ENCODE peak calls at places on chromosomes 2 and 18, in eight cellular contexts. C is cerebellar cortex; F is foreskin melanocyte; D is NCI-H774; P is dermis blood vessel endothelial cell; Y is stimulated activated naive B cell treated with anti-CD40 and anti-IgM and Interleukin-4, amounts not matched to agents 10 μg/mL and 1 μg/mL and 100 μg/mL, for 72 hours; H is T1000; X is NCI-H1105. U is an unnamed sample.

GRCh38 chr2:113116100-113116958 is 11.1 kb upstream of the IL1RN start:
- DNase-seq in C (no peak), F (no peak), D (no peak), P (no peak), Y (peak), H (no peak), X (no peak), U (no peak)

GRCh38 chr18:58911766-58912165 is 47.1 kb downstream of the ZNF532 start:
- DNase-seq in C (no peak), F (no peak), D (no peak), P (peak), Y (no peak), H (no peak), X (no peak), U (no peak)

GRCh38 chr2:156215656-156216055 is 116.9 kb downstream of the NR4A2 start:
- DNase-seq in C (no peak), F (no peak), D (no peak), P (no peak), Y (no peak), H (no peak), X (no peak), U (no peak)

GRCh38 chr2:64168756-64169155 is 24.5 kb upstream of the PELI1 start:
- DNase-seq in C (no peak), F (no peak), D (no peak), P (no peak), Y (no peak), H (no peak), X (no peak), U (no peak)

GRCh38 chr18:67876866-67877265 is 360.3 kb upstream of the DSEL start:
- DNase-seq in C (peak), F (no peak), D (no peak), P (no peak), Y (no peak), H (no peak), X (no peak), U (no peak)

GRCh38 chr2:133660511-133660910 is 92.2 kb upstream of the NCKAP5 start:
- DNase-seq in C (no peak), F (no peak), D (no peak), P (no peak), Y (no peak), H (no peak), X (no peak), U (no peak)

GRCh38 chr18:11963991-11964484 is 17.3 kb upstream of the IMPA2 start:
- DNase-seq in C (no peak), F (no peak), D (no peak), P (no peak), Y (no peak), H (no peak), X (no peak), U (no peak)

GRCh38 chr18:56468379-56468778 is 170.0 kb downstream of the TXNL1 start:
- DNase-seq in C (no peak), F (no peak), D (no peak), P (no peak), Y (no peak), H (no peak), X (no peak), U (no peak)

GRCh38 chr2:119760237-119760807 is 600 bp downstream of the PTPN4 start:
- DNase-seq in C (peak), F (no peak), D (no peak), P (no peak), Y (no peak), H (no peak), X (peak), U (no peak)